ENCODE peak calls at places on chromosomes 13 and 19, in four cellular contexts. V is foreskin fibroblast, H is fibroblast of lung, I is ELF-1. Q is an unnamed sample.

GRCh38 chr19:12833747-12834417 is 497 bp downstream of the RTBDN start:
- DNase-seq in V (peak; percentile 43), H (no peak), I (peak; percentile 5), Q (peak; percentile 62)

GRCh38 chr13:95524270-95524901 is 28.1 kb upstream of the CLDN10 start:
- DNase-seq in V (no peak), H (no peak), I (no peak), Q (no peak)

GRCh38 chr19:16462757-16463250 is 9.0 kb downstream of the EPS15L1 start:
- DNase-seq in V (peak; percentile 54), H (peak; percentile 34), I (no peak), Q (no peak)

GRCh38 chr13:95275322-95276118 is 25.7 kb downstream of the ABCC4 start:
- DNase-seq in V (peak; percentile 37), H (peak; percentile 67), I (no peak), Q (no peak)

GRCh38 chr13:45909724-45910123 is 58.2 kb upstream of the SIAH3 start:
- DNase-seq in V (peak; percentile 6), H (peak; percentile 2), I (no peak), Q (no peak)

GRCh38 chr19:4713384-4713951 is 10.2 kb downstream of the DPP9 start:
- DNase-seq in V (peak; percentile 95), H (peak; percentile 100), I (no peak), Q (no peak)

GRCh38 chr13:113584205-113584869 is at the start of gene TFDP1:
- DNase-seq in V (peak; percentile 92), H (peak; percentile 85), I (peak; percentile 94), Q (peak; percentile 95)

GRCh38 chr13:51618626-51619025 is 34.4 kb downstream of the WDFY2 start:
- DNase-seq in V (peak; percentile 39), H (no peak), I (no peak), Q (no peak)

GRCh38 chr13:76012091-76012721 is 376.1 kb downstream of the LMO7 start:
- DNase-seq in V (peak; percentile 35), H (peak; percentile 76), I (peak; percentile 28), Q (peak; percentile 71)

GRCh38 chr13:74027161-74027779 is 106.9 kb downstream of the KLF12 start:
- DNase-seq in V (no peak), H (no peak), I (no peak), Q (no peak)

GRCh38 chr19:30739394-30739793 is 367.2 kb downstream of the ZNF536 start:
- DNase-seq in V (peak; percentile 6), H (no peak), I (no peak), Q (no peak)

GRCh38 chr19:7506385-7507328 is 9.2 kb upstream of the ZNF358 start:
- DNase-seq in V (peak; percentile 85), H (peak; percentile 75), I (peak; percentile 98), Q (peak; percentile 97)

GRCh38 chr19:2462635-2463421 is 6.1 kb upstream of the LMNB2 start:
- DNase-seq in V (peak; percentile 99), H (peak; percentile 99), I (peak; percentile 98), Q (peak; percentile 100)

Q was measured in mesendoderm.